ENCODE peak calls at places on chromosomes 6 and 20, in ten cellular contexts. R is BE2C, P is cardiac muscle cell, L is BJ, A is tibial nerve, V is upper lobe of right lung, S is ovary, T is psoas muscle, X is neural progenitor cell, E is right atrium auricular region. O is an unnamed sample.

GRCh38 chr6:33755070-33755869 is 8.6 kb upstream of the IP6K3 start:
- DNase-seq in R (peak; percentile 42), P (no peak), L (no peak), A (no peak), V (no peak), S (no peak), T (no peak), X (peak; percentile 59), E (no peak), O (no peak)

GRCh38 chr6:7512320-7512719 is 29.2 kb upstream of the DSP start:
- DNase-seq in R (no peak), P (no peak), L (no peak), A (no peak), V (no peak), S (no peak), T (no peak), X (no peak), E (no peak), O (no peak)

GRCh38 chr6:73299171-73300073 is 36.4 kb upstream of the KHDC1 start:
- DNase-seq in R (no peak), P (peak; percentile 30), L (no peak), A (no peak), V (no peak), S (no peak), T (no peak), X (no peak), E (no peak), O (no peak)

GRCh38 chr6:129314575-129314974 is 395.4 kb downstream of the ARHGAP18 start:
- DNase-seq in R (no peak), P (no peak), L (no peak), A (no peak), V (no peak), S (no peak), T (no peak), X (no peak), E (no peak), O (no peak)

GRCh38 chr6:4550227-4550597 is 226.0 kb upstream of the CDYL start:
- DNase-seq in R (no peak), P (no peak), L (no peak), A (no peak), V (no peak), S (no peak), T (no peak), X (no peak), E (no peak), O (no peak)

GRCh38 chr20:61997372-61997771 is 68.3 kb downstream of the TAF4 start:
- DNase-seq in R (no peak), P (no peak), L (no peak), A (no peak), V (no peak), S (no peak), T (no peak), X (no peak), E (no peak), O (no peak)

GRCh38 chr6:106614592-106615301 is 14.6 kb downstream of the RTN4IP1 start:
- DNase-seq in R (no peak), P (no peak), L (no peak), A (no peak), V (no peak), S (no peak), T (no peak), X (no peak), E (no peak), O (no peak)

GRCh38 chr6:44067760-44068139 is 59.5 kb downstream of the MRPL14 start:
- DNase-seq in R (no peak), P (no peak), L (no peak), A (no peak), V (no peak), S (no peak), T (no peak), X (no peak), E (no peak), O (no peak)

GRCh38 chr6:16776394-16777017 is 15.2 kb upstream of the ATXN1 start:
- DNase-seq in R (no peak), P (peak; percentile 30), L (no peak), A (no peak), V (no peak), S (no peak), T (no peak), X (no peak), E (no peak), O (no peak)

GRCh38 chr20:63178445-63178818 is 37.5 kb downstream of the YTHDF1 start:
- DNase-seq in R (no peak), P (no peak), L (no peak), A (no peak), V (no peak), S (no peak), T (no peak), X (peak; percentile 93), E (no peak), O (no peak)
- H3K27me3 ChIP-seq in R (peaks cover 59% of the 10 kb centered on the region), P (peaks cover 83% of the 10 kb centered on the region), L (peaks cover 57% of the 10 kb centered on the region), A (peaks cover 9% of the 10 kb centered on the region), V (peaks cover 83% of the 10 kb centered on the region), S (peaks cover 7% of the 10 kb centered on the region), T (peaks cover 96% of the 10 kb centered on the region), X (peaks cover 63% of the 10 kb centered on the region), E (peaks cover 34% of the 10 kb centered on the region), O (peaks cover 89% of the 10 kb centered on the region)

DNA sequence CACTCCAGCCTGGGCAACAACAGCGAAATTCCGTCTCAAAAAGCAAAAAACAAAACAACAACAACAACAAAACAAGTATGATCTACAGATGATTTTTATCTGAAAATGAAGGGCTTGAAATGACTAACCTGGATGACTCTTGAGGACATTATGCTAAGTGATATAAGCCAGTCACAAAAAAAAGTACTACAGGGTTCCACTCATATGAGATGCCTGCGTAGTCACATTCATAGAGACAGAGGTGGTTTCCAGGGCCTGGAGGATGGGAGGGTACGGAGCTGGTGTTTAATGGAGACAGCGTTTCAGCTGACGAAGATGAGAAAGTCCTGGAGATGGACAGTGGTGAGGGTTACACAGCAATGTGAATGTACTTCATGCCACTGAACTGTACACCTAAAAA is 8.3 kb upstream of the INSM1 start:
- DNase-seq in R (no peak), P (no peak), L (no peak), A (no peak), V (no peak), S (no peak), T (no peak), X (no peak), E (no peak), O (no peak)
- H3K27me3 ChIP-seq in R (no peaks in the 10 kb centered on the region), P (peaks cover 64% of the 10 kb centered on the region), L (peaks cover 30% of the 10 kb centered on the region), A (peaks cover 3% of the 10 kb centered on the region), V (peaks cover 43% of the 10 kb centered on the region), S (no peaks in the 10 kb centered on the region), T (peaks cover 40% of the 10 kb centered on the region), X (peaks cover 65% of the 10 kb centered on the region), E (peaks cover 13% of the 10 kb centered on the region), O (peaks cover 37% of the 10 kb centered on the region)

GRCh38 chr20:32613596-32614053 is 28.5 kb upstream of the NOL4L start:
- DNase-seq in R (no peak), P (no peak), L (no peak), A (no peak), V (no peak), S (no peak), T (no peak), X (no peak), E (no peak), O (no peak)
- H3K27me3 ChIP-seq in R (no peaks in the 10 kb centered on the region), P (no peaks in the 10 kb centered on the region), L (peaks cover 4% of the 10 kb centered on the region), A (no peaks in the 10 kb centered on the region), V (peaks cover 2% of the 10 kb centered on the region), S (no peaks in the 10 kb centered on the region), T (no peaks in the 10 kb centered on the region), X (no peaks in the 10 kb centered on the region), E (no peaks in the 10 kb centered on the region), O (peaks cover 17% of the 10 kb centered on the region)

GRCh38 chr6:166861304-166861703 is 95.0 kb downstream of the RNASET2 start:
- DNase-seq in R (no peak), P (no peak), L (no peak), A (no peak), V (no peak), S (no peak), T (no peak), X (no peak), E (no peak), O (no peak)

GRCh38 chr6:166861961-166862286 is 94.4 kb downstream of the RNASET2 start:
- DNase-seq in R (no peak), P (no peak), L (no peak), A (no peak), V (no peak), S (no peak), T (no peak), X (no peak), E (no peak), O (no peak)

GRCh38 chr6:166862287-166862977 is 93.9 kb downstream of the RNASET2 start:
- DNase-seq in R (peak; percentile 73), P (peak; percentile 5), L (no peak), A (no peak), V (no peak), S (no peak), T (no peak), X (peak; percentile 76), E (no peak), O (no peak)

GRCh38 chr6:166864333-166864732 is 92.0 kb downstream of the RNASET2 start:
- DNase-seq in R (no peak), P (no peak), L (no peak), A (no peak), V (no peak), S (no peak), T (no peak), X (no peak), E (no peak), O (no peak)

GRCh38 chr6:166862978-166863530 is 93.3 kb downstream of the RNASET2 start:
- DNase-seq in R (no peak), P (no peak), L (no peak), A (no peak), V (no peak), S (no peak), T (no peak), X (no peak), E (no peak), O (no peak)
- H3K27me3 ChIP-seq in R (no peaks in the 10 kb centered on the region), P (no peaks in the 10 kb centered on the region), L (peaks cover 9% of the 10 kb centered on the region), A (no peaks in the 10 kb centered on the region), V (peaks cover 14% of the 10 kb centered on the region), S (no peaks in the 10 kb centered on the region), T (peaks cover 60% of the 10 kb centered on the region), X (peaks cover 35% of the 10 kb centered on the region), E (no peaks in the 10 kb centered on the region), O (peaks cover 11% of the 10 kb centered on the region)

O was measured in kidney epithelial cell.